ENCODE peak calls at places on chromosomes 13 and 19, in seven cellular contexts. One of them, this sample, is unnamed.

GRCh38 chr13:71089105-71089504 is 777.9 kb downstream of the DACH1 start:
- DNase-seq in endodermal cell: no peak
- DNase-seq in body of pancreas: no peak
- DNase-seq in CD8-positive, alpha-beta T cell: no peak
- DNase-seq in tibial nerve: no peak
- DNase-seq in endothelial cell of umbilical vein: no peak
- DNase-seq in heart right ventricle: no peak
- DNase-seq in this sample: no peak

GRCh38 chr19:46944918-46945628 is 74.6 kb upstream of the NPAS1 start:
- DNase-seq in tibial nerve: peak; percentile 61
- DNase-seq in CD8-positive, alpha-beta T cell: no peak
- DNase-seq in body of pancreas: peak; percentile 31
- DNase-seq in heart right ventricle: peak; percentile 75
- DNase-seq in endothelial cell of umbilical vein: peak; percentile 54
- DNase-seq in endodermal cell: peak; percentile 84
- DNase-seq in this sample: peak; percentile 66

GRCh38 chr13:36130542-36131214 is 504 bp downstream of the DCLK1 start:
- DNase-seq in CD8-positive, alpha-beta T cell: no peak
- DNase-seq in endodermal cell: peak; percentile 85
- DNase-seq in body of pancreas: no peak
- DNase-seq in tibial nerve: peak; percentile 21
- DNase-seq in heart right ventricle: peak; percentile 40
- DNase-seq in endothelial cell of umbilical vein: no peak
- DNase-seq in this sample: peak; percentile 50

GRCh38 chr19:3129112-3129511 is 6.7 kb upstream of the GNA15 start:
- DNase-seq in heart right ventricle: no peak
- DNase-seq in CD8-positive, alpha-beta T cell: no peak
- DNase-seq in endodermal cell: peak; percentile 34
- DNase-seq in body of pancreas: no peak
- DNase-seq in endothelial cell of umbilical vein: peak; percentile 74
- DNase-seq in tibial nerve: peak; percentile 54
- DNase-seq in this sample: peak; percentile 48

GRCh38 chr13:96053003-96053703 is at the start of gene UGGT2:
- DNase-seq in CD8-positive, alpha-beta T cell: no peak
- DNase-seq in heart right ventricle: peak; percentile 97
- DNase-seq in tibial nerve: peak; percentile 85
- DNase-seq in endothelial cell of umbilical vein: peak; percentile 94
- DNase-seq in body of pancreas: peak; percentile 96
- DNase-seq in endodermal cell: peak; percentile 95
- DNase-seq in this sample: peak; percentile 85

GRCh38 chr13:100541882-100542545 is 46.6 kb downstream of the GGACT start:
- DNase-seq in heart right ventricle: no peak
- DNase-seq in endodermal cell: no peak
- DNase-seq in body of pancreas: no peak
- DNase-seq in endothelial cell of umbilical vein: no peak
- DNase-seq in tibial nerve: no peak
- DNase-seq in CD8-positive, alpha-beta T cell: no peak
- DNase-seq in this sample: peak; percentile 21

GRCh38 chr13:51370116-51370515 is 30.6 kb downstream of the SERPINE3 start:
- DNase-seq in heart right ventricle: no peak
- DNase-seq in body of pancreas: no peak
- DNase-seq in endothelial cell of umbilical vein: no peak
- DNase-seq in endodermal cell: no peak
- DNase-seq in tibial nerve: no peak
- DNase-seq in CD8-positive, alpha-beta T cell: no peak
- DNase-seq in this sample: no peak

GRCh38 chr13:19345916-19346422 is 164.3 kb upstream of the TUBA3C start:
- DNase-seq in tibial nerve: no peak
- DNase-seq in body of pancreas: no peak
- DNase-seq in CD8-positive, alpha-beta T cell: no peak
- DNase-seq in endothelial cell of umbilical vein: no peak
- DNase-seq in heart right ventricle: no peak
- DNase-seq in endodermal cell: no peak
- DNase-seq in this sample: no peak

GRCh38 chr13:62207388-62207787 is 791.7 kb upstream of the PCDH20 start:
- DNase-seq in endothelial cell of umbilical vein: no peak
- DNase-seq in endodermal cell: no peak
- DNase-seq in tibial nerve: no peak
- DNase-seq in body of pancreas: no peak
- DNase-seq in CD8-positive, alpha-beta T cell: no peak
- DNase-seq in heart right ventricle: no peak
- DNase-seq in this sample: no peak

GRCh38 chr19:1000095-1000494 is at the start of gene GRIN3B:
- DNase-seq in heart right ventricle: peak; percentile 50
- DNase-seq in CD8-positive, alpha-beta T cell: peak; percentile 66
- DNase-seq in body of pancreas: peak; percentile 59
- DNase-seq in endothelial cell of umbilical vein: peak; percentile 34
- DNase-seq in tibial nerve: no peak
- DNase-seq in endodermal cell: peak; percentile 95
- DNase-seq in this sample: peak; percentile 86

GRCh38 chr19:47609885-47610545 is 1.1 kb downstream of the BICRA start:
- DNase-seq in endodermal cell: peak; percentile 85
- DNase-seq in endothelial cell of umbilical vein: peak; percentile 25
- DNase-seq in heart right ventricle: peak; percentile 55
- DNase-seq in body of pancreas: peak; percentile 38
- DNase-seq in CD8-positive, alpha-beta T cell: peak; percentile 63
- DNase-seq in tibial nerve: no peak
- DNase-seq in this sample: peak; percentile 21

GRCh38 chr13:72931311-72931710 is 127.5 kb upstream of the KLF5 start:
- DNase-seq in tibial nerve: no peak
- DNase-seq in heart right ventricle: no peak
- DNase-seq in CD8-positive, alpha-beta T cell: no peak
- DNase-seq in body of pancreas: no peak
- DNase-seq in endothelial cell of umbilical vein: no peak
- DNase-seq in endodermal cell: no peak
- DNase-seq in this sample: no peak

GRCh38 chr19:55443045-55443823 is at the start of gene SHISA7:
- DNase-seq in body of pancreas: no peak
- DNase-seq in heart right ventricle: no peak
- DNase-seq in tibial nerve: no peak
- DNase-seq in endodermal cell: no peak
- DNase-seq in endothelial cell of umbilical vein: no peak
- DNase-seq in CD8-positive, alpha-beta T cell: no peak
- DNase-seq in this sample: no peak

GRCh38 chr19:38034153-38034835 is 127.3 kb downstream of the SIPA1L3 start:
- DNase-seq in CD8-positive, alpha-beta T cell: no peak
- DNase-seq in heart right ventricle: no peak
- DNase-seq in endodermal cell: no peak
- DNase-seq in tibial nerve: peak; percentile 33
- DNase-seq in endothelial cell of umbilical vein: no peak
- DNase-seq in body of pancreas: no peak
- DNase-seq in this sample: no peak

GRCh38 chr13:19759669-19760068 is 23.1 kb downstream of the PSPC1 start:
- DNase-seq in tibial nerve: no peak
- DNase-seq in endodermal cell: no peak
- DNase-seq in CD8-positive, alpha-beta T cell: no peak
- DNase-seq in body of pancreas: no peak
- DNase-seq in endothelial cell of umbilical vein: no peak
- DNase-seq in heart right ventricle: no peak
- DNase-seq in this sample: no peak

GRCh38 chr13:106566682-106567420 is 1.1 kb downstream of the ARGLU1 start:
- DNase-seq in body of pancreas: peak; percentile 52
- DNase-seq in heart right ventricle: peak; percentile 66
- DNase-seq in CD8-positive, alpha-beta T cell: peak; percentile 24
- DNase-seq in endothelial cell of umbilical vein: peak; percentile 61
- DNase-seq in endodermal cell: peak; percentile 79
- DNase-seq in tibial nerve: peak; percentile 64
- DNase-seq in this sample: peak; percentile 71

GRCh38 chr13:44762946-44763345 is 186.8 kb upstream of the TSC22D1 start:
- DNase-seq in endothelial cell of umbilical vein: peak; percentile 21
- DNase-seq in body of pancreas: no peak
- DNase-seq in CD8-positive, alpha-beta T cell: no peak
- DNase-seq in heart right ventricle: no peak
- DNase-seq in endodermal cell: no peak
- DNase-seq in tibial nerve: no peak
- DNase-seq in this sample: no peak
- H3K4me1 ChIP-seq in endothelial cell of umbilical vein: peaks cover 35% of the 10 kb centered on the region
- H3K4me1 ChIP-seq in body of pancreas: peaks cover 89% of the 10 kb centered on the region
- H3K4me1 ChIP-seq in CD8-positive, alpha-beta T cell: peaks cover 2% of the 10 kb centered on the region
- H3K4me1 ChIP-seq in heart right ventricle: peaks cover 33% of the 10 kb centered on the region
- H3K4me1 ChIP-seq in endodermal cell: peaks cover 24% of the 10 kb centered on the region
- H3K4me1 ChIP-seq in tibial nerve: peaks cover 5% of the 10 kb centered on the region
- H3K4me1 ChIP-seq in this sample: no peaks in the 10 kb centered on the region

DNA sequence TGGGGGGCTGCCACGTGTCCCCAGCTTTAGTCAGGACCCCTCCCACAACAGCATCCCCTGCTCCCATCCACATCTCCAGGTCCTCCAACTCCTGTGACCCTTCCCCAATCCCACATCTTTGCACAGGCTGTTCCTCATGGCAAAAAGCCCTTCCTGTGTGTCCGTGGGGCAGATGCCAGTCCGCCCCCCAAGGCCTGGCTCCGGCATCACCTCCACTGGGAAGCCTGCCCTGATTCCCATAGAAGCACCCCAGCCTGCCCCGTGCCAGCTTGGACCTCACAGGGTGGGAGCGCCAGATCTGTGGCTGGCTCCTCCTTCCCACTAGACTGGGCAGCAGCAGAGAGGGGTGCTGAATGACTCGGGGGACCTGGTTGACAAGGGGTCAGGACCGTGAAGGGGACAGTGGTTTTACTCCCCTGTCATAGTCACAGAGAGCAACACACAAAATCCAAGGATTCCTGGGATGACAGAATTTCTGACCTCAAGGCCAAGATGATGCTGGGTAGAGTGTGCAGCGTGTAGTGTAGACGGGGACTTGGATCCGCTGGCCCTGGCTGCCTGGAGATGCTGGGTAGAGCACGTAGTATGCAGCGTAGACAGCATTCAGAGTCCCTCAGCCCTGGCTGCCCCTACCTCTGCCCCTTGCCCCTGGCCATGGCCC is 13.3 kb downstream of the KLF2 start:
- DNase-seq in endodermal cell: no peak
- DNase-seq in heart right ventricle: no peak
- DNase-seq in endothelial cell of umbilical vein: no peak
- DNase-seq in body of pancreas: no peak
- DNase-seq in tibial nerve: no peak
- DNase-seq in CD8-positive, alpha-beta T cell: no peak
- DNase-seq in this sample: no peak
- H3K4me3 ChIP-seq in endodermal cell: no peak overlapping the region
- H3K4me3 ChIP-seq in heart right ventricle: no peak overlapping the region
- H3K4me3 ChIP-seq in endothelial cell of umbilical vein: no peak overlapping the region
- H3K4me3 ChIP-seq in body of pancreas: no peak overlapping the region
- H3K4me3 ChIP-seq in tibial nerve: no peak overlapping the region
- H3K4me3 ChIP-seq in CD8-positive, alpha-beta T cell: peak overlapping the region; percentile 38
- H3K4me3 ChIP-seq in this sample: no peak overlapping the region

DNA sequence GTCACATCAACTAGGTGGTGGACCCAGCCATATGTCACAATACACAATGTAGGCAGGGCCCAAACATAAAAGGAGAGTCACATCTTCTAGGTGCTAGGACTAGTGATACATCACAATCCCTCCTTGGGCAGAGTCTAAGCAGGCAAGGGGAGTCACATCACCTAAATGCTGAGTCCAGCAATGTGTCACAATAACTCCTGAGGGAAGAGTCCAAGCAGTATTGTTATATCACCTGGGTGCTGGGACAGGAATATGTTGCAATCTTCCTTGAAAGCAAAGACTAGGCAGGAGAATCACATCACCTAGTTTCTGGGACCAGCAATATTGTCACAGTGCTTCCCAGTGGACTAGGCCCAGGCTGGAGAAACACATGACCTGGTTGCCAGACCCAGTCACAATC is 29.4 kb upstream of the ZNF729 start:
- DNase-seq in heart right ventricle: no peak
- DNase-seq in CD8-positive, alpha-beta T cell: no peak
- DNase-seq in body of pancreas: no peak
- DNase-seq in endothelial cell of umbilical vein: no peak
- DNase-seq in endodermal cell: no peak
- DNase-seq in tibial nerve: no peak
- DNase-seq in this sample: no peak
- H3K9me3 ChIP-seq in heart right ventricle: peaks cover 56% of the 10 kb centered on the region
- H3K9me3 ChIP-seq in CD8-positive, alpha-beta T cell: no peaks in the 10 kb centered on the region
- H3K9me3 ChIP-seq in body of pancreas: no peaks in the 10 kb centered on the region
- H3K9me3 ChIP-seq in endothelial cell of umbilical vein: peaks cover 14% of the 10 kb centered on the region
- H3K9me3 ChIP-seq in endodermal cell: peaks cover 67% of the 10 kb centered on the region
- H3K9me3 ChIP-seq in tibial nerve: peaks cover 26% of the 10 kb centered on the region
- H3K9me3 ChIP-seq in this sample: no peaks in the 10 kb centered on the region

GRCh38 chr19:33393286-33394005 is 19.9 kb downstream of the CEBPG start:
- DNase-seq in CD8-positive, alpha-beta T cell: no peak
- DNase-seq in heart right ventricle: no peak
- DNase-seq in endodermal cell: peak; percentile 66
- DNase-seq in endothelial cell of umbilical vein: no peak
- DNase-seq in body of pancreas: no peak
- DNase-seq in tibial nerve: no peak
- DNase-seq in this sample: no peak
- H3K4me1 ChIP-seq in CD8-positive, alpha-beta T cell: no peaks in the 10 kb centered on the region
- H3K4me1 ChIP-seq in heart right ventricle: peaks cover 94% of the 10 kb centered on the region
- H3K4me1 ChIP-seq in endodermal cell: peaks cover 4% of the 10 kb centered on the region
- H3K4me1 ChIP-seq in endothelial cell of umbilical vein: peaks cover 19% of the 10 kb centered on the region
- H3K4me1 ChIP-seq in body of pancreas: peaks cover 53% of the 10 kb centered on the region
- H3K4me1 ChIP-seq in tibial nerve: peaks cover 89% of the 10 kb centered on the region
- H3K4me1 ChIP-seq in this sample: peaks cover 15% of the 10 kb centered on the region

GRCh38 chr19:33225458-33225925 is at the start of gene SLC7A10:
- DNase-seq in tibial nerve: no peak
- DNase-seq in endothelial cell of umbilical vein: no peak
- DNase-seq in body of pancreas: no peak
- DNase-seq in CD8-positive, alpha-beta T cell: no peak
- DNase-seq in heart right ventricle: peak; percentile 10
- DNase-seq in endodermal cell: peak; percentile 65
- DNase-seq in this sample: no peak

GRCh38 chr19:33227242-33227650 is 1.6 kb upstream of the SLC7A10 start:
- DNase-seq in CD8-positive, alpha-beta T cell: no peak
- DNase-seq in body of pancreas: no peak
- DNase-seq in tibial nerve: no peak
- DNase-seq in endodermal cell: peak; percentile 68
- DNase-seq in endothelial cell of umbilical vein: no peak
- DNase-seq in heart right ventricle: peak; percentile 4
- DNase-seq in this sample: no peak

GRCh38 chr19:33227870-33228599 is 2.4 kb upstream of the SLC7A10 start:
- DNase-seq in tibial nerve: no peak
- DNase-seq in CD8-positive, alpha-beta T cell: no peak
- DNase-seq in endodermal cell: no peak
- DNase-seq in endothelial cell of umbilical vein: no peak
- DNase-seq in body of pancreas: no peak
- DNase-seq in heart right ventricle: no peak
- DNase-seq in this sample: no peak

GRCh38 chr19:33226550-33227241 is 1.0 kb upstream of the SLC7A10 start:
- DNase-seq in body of pancreas: no peak
- DNase-seq in CD8-positive, alpha-beta T cell: no peak
- DNase-seq in endothelial cell of umbilical vein: no peak
- DNase-seq in heart right ventricle: peak; percentile 16
- DNase-seq in tibial nerve: no peak
- DNase-seq in endodermal cell: peak; percentile 93
- DNase-seq in this sample: no peak

DNA sequence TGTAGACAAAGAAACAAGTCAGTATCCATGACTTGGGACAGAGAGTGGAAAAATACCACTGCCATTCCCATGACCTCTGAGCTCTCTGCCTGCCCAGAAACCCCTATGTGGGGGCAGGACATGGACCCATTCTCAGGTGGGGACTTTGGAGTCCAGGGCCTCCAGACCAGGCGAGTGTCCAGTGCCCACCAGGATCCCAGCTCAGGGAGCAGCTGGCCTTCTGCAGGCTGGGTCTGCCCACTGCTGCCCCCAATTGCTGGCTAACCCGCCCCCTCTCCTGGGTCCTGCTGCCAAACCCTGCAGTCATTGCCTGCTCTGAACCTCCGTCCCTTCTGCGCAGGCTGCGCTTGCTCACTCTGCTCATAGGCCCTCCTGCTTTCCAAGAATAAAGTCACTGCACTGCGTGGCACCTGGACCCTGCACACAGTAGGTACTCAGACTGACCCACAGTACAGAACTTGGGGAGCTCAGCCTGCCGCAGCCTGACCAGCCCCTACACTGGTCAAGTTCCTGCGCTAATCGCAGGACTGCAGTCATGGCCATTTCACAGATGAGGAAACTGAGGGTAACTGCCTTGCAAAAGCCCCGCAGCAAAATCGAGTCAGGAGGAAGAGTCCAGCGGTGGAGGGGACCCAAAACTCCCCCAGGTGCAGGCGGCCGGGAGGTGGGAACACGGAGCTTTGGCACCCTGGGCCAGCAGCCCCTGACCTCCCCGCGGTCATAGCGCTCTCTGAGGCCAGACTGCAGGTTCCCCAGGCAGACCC is 774 bp downstream of the SLC7A10 start:
- DNase-seq in heart right ventricle: no peak
- DNase-seq in endothelial cell of umbilical vein: no peak
- DNase-seq in endodermal cell: no peak
- DNase-seq in body of pancreas: no peak
- DNase-seq in tibial nerve: no peak
- DNase-seq in CD8-positive, alpha-beta T cell: no peak
- DNase-seq in this sample: no peak
- H3K4me3 ChIP-seq in heart right ventricle: no peak overlapping the region
- H3K4me3 ChIP-seq in endothelial cell of umbilical vein: no peak overlapping the region
- H3K4me3 ChIP-seq in endodermal cell: no peak overlapping the region
- H3K4me3 ChIP-seq in body of pancreas: no peak overlapping the region
- H3K4me3 ChIP-seq in tibial nerve: no peak overlapping the region
- H3K4me3 ChIP-seq in CD8-positive, alpha-beta T cell: no peak overlapping the region
- H3K4me3 ChIP-seq in this sample: peak overlapping the region; percentile 22

This sample was measured in HAP-1.